ENCODE peak calls at places on chromosome 10, in nine cellular contexts. M is fibroblast of lung, K is body of pancreas, G is ovary, A is WTC11, J is B cell, V is Calu3, X is MCF 10A, E is choroid plexus epithelial cell. O is an unnamed sample.

GRCh38 chr10:10847313-10847712 is 170.4 kb upstream of the CELF2 start:
- DNase-seq in M (no peak), K (no peak), G (no peak), A (no peak), J (no peak), V (no peak), X (no peak), E (no peak), O (no peak)

GRCh38 chr10:29256531-29256930 is 32.3 kb upstream of the LYZL1 start:
- DNase-seq in M (no peak), K (no peak), G (no peak), A (no peak), J (no peak), V (no peak), X (no peak), E (peak), O (no peak)

GRCh38 chr10:44939691-44940401 is 19.8 kb upstream of the RASSF4 start:
- DNase-seq in M (peak), K (no peak), G (no peak), A (no peak), J (no peak), V (no peak), X (no peak), E (peak), O (no peak)

GRCh38 chr10:129371543-129371942 is 95.5 kb upstream of the MGMT start:
- DNase-seq in M (no peak), K (no peak), G (no peak), A (no peak), J (no peak), V (no peak), X (no peak), E (no peak), O (no peak)

GRCh38 chr10:73910764-73911552 is at the start of gene PLAU:
- DNase-seq in M (peak), K (peak), G (peak), A (peak), J (peak), V (peak), X (no peak), E (no peak), O (peak)

GRCh38 chr10:22912763-22913389 is 15.0 kb upstream of the ARMC3 start:
- DNase-seq in M (no peak), K (no peak), G (no peak), A (no peak), J (no peak), V (no peak), X (no peak), E (no peak), O (no peak)

GRCh38 chr10:51092402-51092801 is 18.1 kb downstream of the PRKG1 start:
- DNase-seq in M (peak), K (peak), G (peak), A (no peak), J (no peak), V (no peak), X (peak), E (peak), O (no peak)

GRCh38 chr10:103595933-103596726 is 102.6 kb downstream of the NEURL1 start:
- DNase-seq in M (no peak), K (no peak), G (peak), A (no peak), J (no peak), V (no peak), X (no peak), E (no peak), O (no peak)

GRCh38 chr10:22433875-22434274 is 88.6 kb downstream of the SPAG6 start:
- DNase-seq in M (peak), K (no peak), G (no peak), A (no peak), J (no peak), V (no peak), X (peak), E (peak), O (no peak)

GRCh38 chr10:130757821-130758489 is 553.6 kb downstream of the TCERG1L start:
- DNase-seq in M (no peak), K (no peak), G (no peak), A (no peak), J (no peak), V (no peak), X (no peak), E (no peak), O (no peak)

GRCh38 chr10:95408148-95408930 is 117.5 kb upstream of the PDLIM1 start:
- DNase-seq in M (no peak), K (no peak), G (no peak), A (no peak), J (no peak), V (peak), X (peak), E (no peak), O (no peak)

GRCh38 chr10:4283841-4284610 is 499.0 kb upstream of the KLF6 start:
- DNase-seq in M (peak), K (peak), G (peak), A (no peak), J (no peak), V (no peak), X (no peak), E (peak), O (no peak)

GRCh38 chr10:116274141-116274861 is 1.3 kb upstream of the GFRA1 start:
- DNase-seq in M (peak), K (no peak), G (no peak), A (peak), J (peak), V (no peak), X (no peak), E (no peak), O (peak)

GRCh38 chr10:329361-330099 is 194.3 kb downstream of the ZMYND11 start:
- DNase-seq in M (peak), K (peak), G (peak), A (peak), J (no peak), V (peak), X (peak), E (peak), O (no peak)

GRCh38 chr10:113469796-113470195 is 83.1 kb upstream of the HABP2 start:
- DNase-seq in M (no peak), K (no peak), G (no peak), A (no peak), J (no peak), V (no peak), X (no peak), E (no peak), O (no peak)

GRCh38 chr10:98339790-98340189 is 71.8 kb upstream of the LOXL4 start:
- DNase-seq in M (no peak), K (no peak), G (no peak), A (no peak), J (peak), V (no peak), X (no peak), E (no peak), O (no peak)

GRCh38 chr10:102267748-102268147 is 22.4 kb downstream of the GBF1 start:
- DNase-seq in M (peak), K (no peak), G (no peak), A (no peak), J (no peak), V (no peak), X (peak), E (peak), O (no peak)

GRCh38 chr10:491667-492424 is 197.6 kb downstream of the DIP2C start:
- DNase-seq in M (no peak), K (no peak), G (no peak), A (no peak), J (no peak), V (no peak), X (no peak), E (no peak), O (no peak)

GRCh38 chr10:122149138-122149606 is 121.9 kb upstream of the BTBD16 start:
- DNase-seq in M (peak), K (no peak), G (peak), A (no peak), J (no peak), V (no peak), X (no peak), E (peak), O (no peak)

GRCh38 chr10:35413985-35414861 is 77.9 kb downstream of the CCNY start:
- DNase-seq in M (no peak), K (no peak), G (no peak), A (no peak), J (no peak), V (no peak), X (no peak), E (peak), O (no peak)

GRCh38 chr10:78516236-78516635 is 482.6 kb downstream of the RPS24 start:
- DNase-seq in M (no peak), K (no peak), G (no peak), A (no peak), J (no peak), V (no peak), X (no peak), E (no peak), O (no peak)

GRCh38 chr10:28878236-28878970 is 201.1 kb downstream of the BAMBI start:
- DNase-seq in M (no peak), K (peak), G (no peak), A (no peak), J (no peak), V (no peak), X (no peak), E (no peak), O (no peak)

GRCh38 chr10:119520283-119520682 is 22.2 kb downstream of the RGS10 start:
- DNase-seq in M (no peak), K (no peak), G (no peak), A (no peak), J (no peak), V (no peak), X (no peak), E (no peak), O (no peak)

GRCh38 chr10:4240641-4241197 is 455.7 kb upstream of the KLF6 start:
- DNase-seq in M (peak), K (no peak), G (no peak), A (no peak), J (no peak), V (no peak), X (no peak), E (peak), O (no peak)

GRCh38 chr10:12322583-12323131 is 26.7 kb upstream of the CAMK1D start:
- DNase-seq in M (no peak), K (no peak), G (no peak), A (no peak), J (no peak), V (no peak), X (no peak), E (no peak), O (no peak)

GRCh38 chr10:4546500-4546899 is 279.5 kb upstream of the AKR1E2 start:
- DNase-seq in M (peak), K (no peak), G (no peak), A (no peak), J (no peak), V (peak), X (no peak), E (peak), O (no peak)

GRCh38 chr10:110615057-110615630 is 29.0 kb upstream of the RBM20 start:
- DNase-seq in M (no peak), K (no peak), G (no peak), A (no peak), J (no peak), V (no peak), X (no peak), E (no peak), O (no peak)

GRCh38 chr10:16965740-16966447 is 148.7 kb upstream of the RSU1 start:
- DNase-seq in M (peak), K (peak), G (no peak), A (no peak), J (no peak), V (peak), X (peak), E (peak), O (no peak)

GRCh38 chr10:16965242-16965620 is 148.0 kb upstream of the RSU1 start:
- DNase-seq in M (no peak), K (no peak), G (no peak), A (no peak), J (no peak), V (no peak), X (no peak), E (no peak), O (no peak)

GRCh38 chr10:16967000-16967865 is 150.0 kb upstream of the RSU1 start:
- DNase-seq in M (peak), K (no peak), G (no peak), A (no peak), J (no peak), V (no peak), X (peak), E (peak), O (no peak)

GRCh38 chr10:16968722-16969055 is 151.5 kb upstream of the RSU1 start:
- DNase-seq in M (no peak), K (no peak), G (no peak), A (no peak), J (no peak), V (no peak), X (no peak), E (no peak), O (no peak)

GRCh38 chr10:16967866-16968721 is 150.9 kb upstream of the RSU1 start:
- DNase-seq in M (peak), K (peak), G (no peak), A (no peak), J (no peak), V (peak), X (peak), E (peak), O (no peak)
- TF ChIP-seq CTCF in M (no peak), K (no peak), G (no peak), A (no peak), J (no peak), V (no peak), X (no peak), E (no peak), O (no peak)

GRCh38 chr10:86224354-86225097 is 142.1 kb downstream of the GRID1 start:
- DNase-seq in M (no peak), K (no peak), G (no peak), A (no peak), J (no peak), V (no peak), X (no peak), E (no peak), O (no peak)
- TF ChIP-seq CTCF in M (no peak), K (no peak), G (no peak), A (no peak), J (no peak), V (no peak), X (no peak), E (no peak), O (no peak)

GRCh38 chr10:71212249-71213126 is at the start of gene UNC5B:
- DNase-seq in M (peak), K (peak), G (peak), A (peak), J (peak), V (peak), X (peak), E (peak), O (peak)
- TF ChIP-seq CTCF in M (peak), K (peak), G (peak), A (peak), J (no peak), V (no peak), X (peak), E (peak), O (no peak)

DNA sequence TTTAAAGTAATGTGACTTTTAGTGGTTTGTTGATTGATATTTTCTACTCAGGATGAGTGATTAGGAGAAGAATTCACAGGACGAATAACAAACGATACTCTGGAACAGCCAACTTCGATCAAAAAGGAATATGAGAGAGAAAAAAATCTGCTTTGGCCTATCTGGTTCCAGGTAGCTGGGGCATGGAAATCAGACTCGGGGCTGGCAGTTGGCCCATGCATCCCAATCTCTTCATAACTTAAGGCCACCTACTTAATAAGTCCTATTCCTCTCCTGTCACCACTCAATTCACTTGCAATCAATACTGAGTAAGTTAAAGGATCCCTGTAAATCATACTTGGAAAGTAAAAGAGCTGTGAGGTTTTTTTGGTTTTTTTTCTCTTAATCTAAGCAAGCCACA is 1116.2 kb downstream of the SORCS3 start:
- DNase-seq in M (no peak), K (no peak), G (no peak), A (no peak), J (no peak), V (no peak), X (no peak), E (no peak), O (no peak)
- TF ChIP-seq CTCF in M (no peak), K (no peak), G (no peak), A (no peak), J (no peak), V (no peak), X (no peak), E (no peak), O (no peak)

GRCh38 chr10:70106958-70107791 is 25.4 kb downstream of the AIFM2 start:
- DNase-seq in M (no peak), K (no peak), G (no peak), A (peak), J (no peak), V (no peak), X (no peak), E (peak), O (peak)
- TF ChIP-seq CTCF in M (peak), K (peak), G (no peak), A (peak), J (peak), V (peak), X (peak), E (peak), O (peak)

GRCh38 chr10:2619927-2620326 is 447.4 kb upstream of the PFKP start:
- DNase-seq in M (no peak), K (no peak), G (no peak), A (no peak), J (no peak), V (no peak), X (no peak), E (no peak), O (no peak)

GRCh38 chr10:2620827-2621521 is 446.4 kb upstream of the PFKP start:
- DNase-seq in M (no peak), K (no peak), G (no peak), A (no peak), J (no peak), V (no peak), X (peak), E (no peak), O (no peak)

GRCh38 chr10:2625094-2625493 is 442.3 kb upstream of the PFKP start:
- DNase-seq in M (no peak), K (no peak), G (no peak), A (no peak), J (no peak), V (no peak), X (no peak), E (no peak), O (no peak)

GRCh38 chr10:2623675-2624274 is 443.6 kb upstream of the PFKP start:
- DNase-seq in M (no peak), K (no peak), G (no peak), A (no peak), J (no peak), V (no peak), X (no peak), E (no peak), O (no peak)

DNA sequence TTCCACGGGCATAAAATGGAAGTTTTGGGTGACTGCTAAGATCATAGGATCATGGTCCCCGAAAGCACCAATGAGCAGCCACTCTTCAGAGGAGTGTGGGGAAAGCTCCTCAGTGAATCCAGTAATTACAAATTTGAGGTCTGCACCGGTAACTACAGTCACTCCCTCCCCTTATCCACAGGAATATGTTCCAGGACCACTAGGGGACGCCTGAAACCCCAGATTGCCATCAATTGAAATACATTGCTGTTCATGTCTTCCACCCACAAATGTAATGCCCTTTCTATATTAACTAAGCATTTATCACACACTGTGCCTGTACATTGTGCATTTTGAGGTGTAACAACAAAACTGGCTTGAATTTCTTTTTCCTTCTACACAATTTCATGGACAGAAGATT is 447.9 kb upstream of the PFKP start:
- DNase-seq in M (no peak), K (no peak), G (no peak), A (peak), J (no peak), V (peak), X (peak), E (peak), O (no peak)
- TF ChIP-seq CTCF in M (peak), K (peak), G (no peak), A (no peak), J (no peak), V (no peak), X (peak), E (no peak), O (no peak)

GRCh38 chr10:14541379-14541778 is 210.7 kb upstream of the FRMD4A start:
- DNase-seq in M (no peak), K (no peak), G (no peak), A (no peak), J (no peak), V (no peak), X (no peak), E (no peak), O (no peak)

GRCh38 chr10:14543904-14544210 is 213.1 kb upstream of the FRMD4A start:
- DNase-seq in M (no peak), K (no peak), G (no peak), A (no peak), J (no peak), V (no peak), X (no peak), E (no peak), O (no peak)

GRCh38 chr10:14540611-14541010 is 209.9 kb upstream of the FRMD4A start:
- DNase-seq in M (no peak), K (no peak), G (no peak), A (no peak), J (no peak), V (no peak), X (no peak), E (no peak), O (no peak)

GRCh38 chr10:14545827-14546226 is 215.1 kb upstream of the FRMD4A start:
- DNase-seq in M (peak), K (no peak), G (no peak), A (no peak), J (no peak), V (no peak), X (no peak), E (peak), O (no peak)

GRCh38 chr10:14543048-14543903 is 212.6 kb upstream of the FRMD4A start:
- DNase-seq in M (peak), K (peak), G (no peak), A (no peak), J (no peak), V (no peak), X (no peak), E (peak), O (no peak)
- TF ChIP-seq CTCF in M (peak), K (peak), G (peak), A (no peak), J (peak), V (no peak), X (no peak), E (peak), O (peak)

GRCh38 chr10:124092270-124093075 is 925 bp downstream of the CHST15 start:
- DNase-seq in M (peak), K (peak), G (peak), A (peak), J (peak), V (peak), X (peak), E (no peak), O (peak)
- TF ChIP-seq CTCF in M (no peak), K (no peak), G (no peak), A (no peak), J (no peak), V (no peak), X (no peak), E (no peak), O (no peak)

O was measured in GM10248.